ENCODE peak calls at places on chromosomes 1 and 21, in eight cellular contexts. One of them, this sample, is unnamed.

GRCh38 chr1:204692852-204693356 is 7.4 kb upstream of the LRRN2 start:
- DNase-seq in MCF 10A: peak
- DNase-seq in fibroblast of gingiva: no peak
- DNase-seq in endodermal cell: peak
- DNase-seq in stimulated activated CD4-positive, alpha-beta T cell treated with anti-CD3 and anti-CD28 coated beads, Interleukin-15, amount 100 ng/mL, for 24 hours: no peak
- DNase-seq in fibroblast of pulmonary artery: no peak
- DNase-seq in amniotic stem cell: no peak
- DNase-seq in EH: no peak
- DNase-seq in this sample: no peak

GRCh38 chr21:29238052-29238966 is 60.4 kb upstream of the BACH1 start:
- DNase-seq in MCF 10A: peak
- DNase-seq in fibroblast of gingiva: no peak
- DNase-seq in endodermal cell: no peak
- DNase-seq in stimulated activated CD4-positive, alpha-beta T cell treated with anti-CD3 and anti-CD28 coated beads, Interleukin-15, amount 100 ng/mL, for 24 hours: no peak
- DNase-seq in fibroblast of pulmonary artery: peak
- DNase-seq in amniotic stem cell: no peak
- DNase-seq in EH: peak
- DNase-seq in this sample: peak

GRCh38 chr1:212290608-212291007 is 5.4 kb downstream of the PPP2R5A start:
- DNase-seq in MCF 10A: peak
- DNase-seq in fibroblast of gingiva: no peak
- DNase-seq in endodermal cell: no peak
- DNase-seq in stimulated activated CD4-positive, alpha-beta T cell treated with anti-CD3 and anti-CD28 coated beads, Interleukin-15, amount 100 ng/mL, for 24 hours: no peak
- DNase-seq in fibroblast of pulmonary artery: peak
- DNase-seq in amniotic stem cell: no peak
- DNase-seq in EH: no peak
- DNase-seq in this sample: peak

GRCh38 chr1:244548558-244549115 is 87.6 kb downstream of the CATSPERE start:
- DNase-seq in MCF 10A: no peak
- DNase-seq in fibroblast of gingiva: no peak
- DNase-seq in endodermal cell: peak
- DNase-seq in stimulated activated CD4-positive, alpha-beta T cell treated with anti-CD3 and anti-CD28 coated beads, Interleukin-15, amount 100 ng/mL, for 24 hours: no peak
- DNase-seq in fibroblast of pulmonary artery: no peak
- DNase-seq in amniotic stem cell: no peak
- DNase-seq in EH: no peak
- DNase-seq in this sample: no peak

GRCh38 chr1:61851849-61852692 is 109.8 kb downstream of the PATJ start:
- DNase-seq in MCF 10A: peak
- DNase-seq in fibroblast of gingiva: peak
- DNase-seq in endodermal cell: no peak
- DNase-seq in stimulated activated CD4-positive, alpha-beta T cell treated with anti-CD3 and anti-CD28 coated beads, Interleukin-15, amount 100 ng/mL, for 24 hours: no peak
- DNase-seq in fibroblast of pulmonary artery: peak
- DNase-seq in amniotic stem cell: peak
- DNase-seq in EH: peak
- DNase-seq in this sample: peak

GRCh38 chr1:36390411-36390810 is 4.7 kb upstream of the STK40 start:
- DNase-seq in MCF 10A: no peak
- DNase-seq in fibroblast of gingiva: no peak
- DNase-seq in endodermal cell: no peak
- DNase-seq in stimulated activated CD4-positive, alpha-beta T cell treated with anti-CD3 and anti-CD28 coated beads, Interleukin-15, amount 100 ng/mL, for 24 hours: no peak
- DNase-seq in fibroblast of pulmonary artery: no peak
- DNase-seq in amniotic stem cell: no peak
- DNase-seq in EH: no peak
- DNase-seq in this sample: no peak

GRCh38 chr1:216028630-216029029 is 394.6 kb downstream of the USH2A start:
- DNase-seq in MCF 10A: no peak
- DNase-seq in fibroblast of gingiva: no peak
- DNase-seq in endodermal cell: no peak
- DNase-seq in stimulated activated CD4-positive, alpha-beta T cell treated with anti-CD3 and anti-CD28 coated beads, Interleukin-15, amount 100 ng/mL, for 24 hours: no peak
- DNase-seq in fibroblast of pulmonary artery: no peak
- DNase-seq in amniotic stem cell: no peak
- DNase-seq in EH: no peak
- DNase-seq in this sample: no peak

GRCh38 chr1:115332813-115333608 is 5.0 kb downstream of the NGF start:
- DNase-seq in MCF 10A: peak
- DNase-seq in fibroblast of gingiva: peak
- DNase-seq in endodermal cell: no peak
- DNase-seq in stimulated activated CD4-positive, alpha-beta T cell treated with anti-CD3 and anti-CD28 coated beads, Interleukin-15, amount 100 ng/mL, for 24 hours: no peak
- DNase-seq in fibroblast of pulmonary artery: peak
- DNase-seq in amniotic stem cell: no peak
- DNase-seq in EH: peak
- DNase-seq in this sample: peak

GRCh38 chr1:69648486-69648885 is 80.8 kb downstream of the LRRC7 start:
- DNase-seq in MCF 10A: peak
- DNase-seq in fibroblast of gingiva: peak
- DNase-seq in endodermal cell: peak
- DNase-seq in stimulated activated CD4-positive, alpha-beta T cell treated with anti-CD3 and anti-CD28 coated beads, Interleukin-15, amount 100 ng/mL, for 24 hours: no peak
- DNase-seq in fibroblast of pulmonary artery: peak
- DNase-seq in amniotic stem cell: no peak
- DNase-seq in EH: no peak
- DNase-seq in this sample: peak

GRCh38 chr1:99820546-99820945 is 29.6 kb upstream of the AGL start:
- DNase-seq in MCF 10A: no peak
- DNase-seq in fibroblast of gingiva: no peak
- DNase-seq in endodermal cell: no peak
- DNase-seq in stimulated activated CD4-positive, alpha-beta T cell treated with anti-CD3 and anti-CD28 coated beads, Interleukin-15, amount 100 ng/mL, for 24 hours: peak
- DNase-seq in fibroblast of pulmonary artery: no peak
- DNase-seq in amniotic stem cell: no peak
- DNase-seq in EH: no peak
- DNase-seq in this sample: no peak

GRCh38 chr1:205567716-205568115 is 63.2 kb downstream of the CDK18 start:
- DNase-seq in MCF 10A: no peak
- DNase-seq in fibroblast of gingiva: no peak
- DNase-seq in endodermal cell: no peak
- DNase-seq in stimulated activated CD4-positive, alpha-beta T cell treated with anti-CD3 and anti-CD28 coated beads, Interleukin-15, amount 100 ng/mL, for 24 hours: no peak
- DNase-seq in fibroblast of pulmonary artery: no peak
- DNase-seq in amniotic stem cell: no peak
- DNase-seq in EH: no peak
- DNase-seq in this sample: no peak

GRCh38 chr21:43805275-43805800 is 16.0 kb downstream of the RRP1 start:
- DNase-seq in MCF 10A: no peak
- DNase-seq in fibroblast of gingiva: peak
- DNase-seq in endodermal cell: no peak
- DNase-seq in stimulated activated CD4-positive, alpha-beta T cell treated with anti-CD3 and anti-CD28 coated beads, Interleukin-15, amount 100 ng/mL, for 24 hours: no peak
- DNase-seq in fibroblast of pulmonary artery: no peak
- DNase-seq in amniotic stem cell: no peak
- DNase-seq in EH: no peak
- DNase-seq in this sample: no peak

This sample was measured in bronchial epithelial cell.